ENCODE peak calls at places on chromosome 14, in seven cellular contexts. D is heart right ventricle, K is right lobe of liver, A is body of pancreas, T is psoas muscle, F is PC-9, B is mesenchymal stem cell. X is an unnamed sample. For H3K9me3, the result is how much of the 10 kb centered on the place peaks cover.

GRCh38 chr14:55500219-55500701 is 59.8 kb upstream of the TBPL2 start:
- DNase-seq in T (no peak), K (no peak), D (no peak), F (no peak), A (peak), B (no peak), X (no peak)

GRCh38 chr14:35818346-35819115 is 7.6 kb upstream of the BRMS1L start:
- DNase-seq in D (no peak), F (no peak), B (peak), K (no peak), T (no peak), A (peak), X (no peak)

GRCh38 chr14:79513446-79513845 is 697.9 kb downstream of the DIO2 start:
- DNase-seq in K (no peak), F (no peak), A (no peak), T (no peak), B (no peak), D (no peak), X (no peak)

GRCh38 chr14:74569826-74570591 is 42.0 kb downstream of the LTBP2 start:
- DNase-seq in D (no peak), A (no peak), K (no peak), T (peak), B (peak), F (peak), X (no peak)

GRCh38 chr14:55028066-55028465 is 1.0 kb downstream of the SOCS4 start:
- DNase-seq in K (no peak), T (no peak), B (peak), D (no peak), F (no peak), A (no peak), X (no peak)

GRCh38 chr14:64815257-64815656 is 64.5 kb downstream of the SPTB start:
- DNase-seq in F (peak), A (no peak), K (no peak), D (no peak), T (no peak), B (no peak), X (no peak)

GRCh38 chr14:31142455-31143087 is 65.0 kb downstream of the HECTD1 start:
- DNase-seq in F (no peak), B (no peak), T (no peak), D (no peak), A (no peak), K (no peak), X (no peak)

GRCh38 chr14:64388533-64389243 is 535 bp downstream of the MTHFD1 start:
- DNase-seq in K (peak), A (no peak), T (no peak), F (peak), B (peak), D (peak), X (no peak)

GRCh38 chr14:67733609-67734008 is 31.9 kb downstream of the RDH12 start:
- DNase-seq in F (no peak), A (no peak), B (no peak), D (no peak), T (no peak), K (no peak), X (no peak)

GRCh38 chr14:50926851-50927386 is 17.4 kb downstream of the PYGL start:
- DNase-seq in B (no peak), A (no peak), D (no peak), F (no peak), T (no peak), K (no peak), X (no peak)

GRCh38 chr14:104140463-104141331 is 2.3 kb downstream of the KIF26A start:
- DNase-seq in B (no peak), K (peak), A (no peak), F (no peak), D (peak), T (peak), X (no peak)

GRCh38 chr14:51138353-51139103 is 43.6 kb upstream of the TRIM9 start:
- DNase-seq in D (no peak), K (no peak), A (no peak), T (no peak), B (no peak), F (no peak), X (no peak)

GRCh38 chr14:35385042-35385839 is 19.3 kb downstream of the NFKBIA start:
- DNase-seq in A (peak), F (no peak), D (peak), K (peak), B (peak), T (peak), X (peak)

GRCh38 chr14:104873380-104874055 is 8.4 kb downstream of the CEP170B start:
- DNase-seq in B (no peak), F (no peak), K (peak), T (peak), D (peak), A (no peak), X (no peak)

GRCh38 chr14:32012062-32012461 is 65.0 kb upstream of the ARHGAP5 start:
- DNase-seq in A (no peak), F (peak), K (no peak), T (no peak), B (no peak), D (no peak), X (no peak)

GRCh38 chr14:56797003-56797568 is 13.2 kb downstream of the OTX2 start:
- DNase-seq in K (no peak), A (no peak), F (no peak), T (no peak), D (no peak), B (no peak), X (no peak)

GRCh38 chr14:51977075-51977474 is 12.3 kb upstream of the RTRAF start:
- DNase-seq in A (no peak), B (peak), T (no peak), K (no peak), D (no peak), F (no peak), X (no peak)

GRCh38 chr14:66000771-66001170 is 485.4 kb upstream of the CCDC196 start:
- DNase-seq in T (no peak), F (no peak), K (no peak), B (no peak), D (no peak), A (no peak), X (no peak)

GRCh38 chr14:100864960-100865681 is 38.4 kb downstream of the RTL1 start:
- DNase-seq in D (no peak), T (peak), F (no peak), A (no peak), B (no peak), K (no peak), X (no peak)

GRCh38 chr14:31024042-31024480 is 1.4 kb upstream of the AP4S1 start:
- DNase-seq in B (no peak), F (no peak), K (no peak), A (no peak), T (no peak), D (no peak), X (no peak)

GRCh38 chr14:95614335-95614734 is 71.9 kb upstream of the TCL1B start:
- DNase-seq in T (no peak), F (no peak), K (no peak), A (peak), D (no peak), B (no peak), X (no peak)

GRCh38 chr14:95467232-95467631 is 49.2 kb downstream of the SYNE3 start:
- DNase-seq in D (no peak), F (no peak), K (no peak), A (no peak), T (no peak), B (no peak), X (peak)

GRCh38 chr14:43539210-43539609 is 967.9 kb downstream of the FSCB start:
- DNase-seq in A (peak), F (no peak), T (no peak), B (peak), K (no peak), D (no peak), X (no peak)

GRCh38 chr14:23141706-23142467 is 22.8 kb upstream of the CEBPE start:
- DNase-seq in F (peak), T (peak), K (no peak), B (peak), A (peak), D (peak), X (peak)

GRCh38 chr14:65251213-65251612 is 148.9 kb upstream of the MAX start:
- DNase-seq in K (no peak), B (peak), F (peak), A (peak), D (no peak), T (no peak), X (no peak)

GRCh38 chr14:20400965-20401593 is 12.2 kb downstream of the TEP1 start:
- DNase-seq in T (no peak), D (no peak), K (no peak), A (no peak), F (peak), B (no peak), X (no peak)

GRCh38 chr14:77062261-77062660 is 33.8 kb upstream of the IRF2BPL start:
- DNase-seq in D (no peak), B (no peak), A (no peak), T (no peak), F (no peak), K (no peak), X (no peak)

GRCh38 chr14:49508124-49508523 is 78.1 kb downstream of the RPS29 start:
- DNase-seq in A (no peak), D (no peak), T (no peak), B (no peak), K (no peak), F (no peak), X (no peak)

GRCh38 chr14:61281186-61281676 is at the start of gene TMEM30B:
- DNase-seq in T (no peak), A (peak), F (peak), D (no peak), B (no peak), K (peak), X (peak)

GRCh38 chr14:75941030-75941429 is 40.8 kb downstream of the TGFB3 start:
- DNase-seq in F (no peak), A (no peak), T (peak), D (no peak), K (no peak), B (no peak), X (no peak)

GRCh38 chr14:75011356-75012097 is 8.8 kb downstream of the EIF2B2 start:
- DNase-seq in B (peak), K (no peak), T (no peak), A (no peak), F (no peak), D (no peak), X (no peak)

GRCh38 chr14:24838945-24839616 is 205.1 kb upstream of the GZMB start:
- DNase-seq in F (no peak), K (no peak), T (no peak), D (no peak), B (no peak), A (no peak), X (no peak)

GRCh38 chr14:90697577-90698206 is 118.5 kb downstream of the TTC7B start:
- DNase-seq in B (peak), F (peak), A (peak), T (peak), K (peak), D (peak), X (peak)

GRCh38 chr14:83826838-83827237 is 1703.1 kb upstream of the FLRT2 start:
- DNase-seq in D (no peak), A (no peak), B (peak), K (no peak), F (no peak), T (no peak), X (no peak)

DNA sequence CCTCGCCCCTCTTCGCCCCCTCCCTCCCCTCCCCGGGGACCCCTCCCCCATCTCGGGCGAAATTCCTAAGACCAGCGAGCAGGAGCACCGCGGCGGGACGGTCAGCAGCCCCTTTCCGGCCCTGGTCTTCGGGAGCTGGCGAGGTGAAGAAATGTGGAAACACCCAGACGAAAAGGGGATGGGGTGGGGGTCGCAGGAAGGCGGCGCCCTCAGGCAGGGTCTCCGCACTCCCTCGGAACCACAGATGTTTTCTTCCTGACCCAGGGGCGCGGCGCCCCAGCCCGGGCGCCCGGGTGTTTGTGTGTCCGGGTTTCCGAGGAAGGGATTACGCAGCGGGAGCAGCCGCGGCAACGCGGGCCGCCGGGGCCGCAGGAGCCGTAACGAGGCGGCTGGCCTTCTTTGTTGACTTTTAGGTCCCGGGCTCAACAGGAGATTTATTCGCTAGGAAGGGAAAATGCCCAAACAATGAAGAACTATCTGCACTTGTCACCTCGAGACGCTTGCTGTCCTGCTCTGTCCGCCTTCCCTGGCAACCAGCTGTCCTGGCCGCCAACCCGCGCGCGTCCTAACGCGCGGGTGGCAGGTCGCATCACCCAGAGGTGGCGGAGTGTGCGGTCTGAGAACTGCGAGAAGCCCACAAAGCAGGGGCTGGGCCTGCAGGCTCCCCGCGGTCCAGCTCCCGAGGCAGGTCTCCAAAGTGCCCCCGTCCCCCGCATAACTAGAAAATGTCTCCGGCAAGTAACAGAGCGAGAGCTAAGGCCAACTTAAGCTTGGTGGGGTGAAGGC is 7.0 kb downstream of the FOXA1 start:
- DNase-seq in D (no peak), F (no peak), B (peak), T (no peak), A (no peak), K (peak), X (no peak)
- H3K9me3 ChIP-seq in D (under half), F (under half), B (under half), T (under half), A (under half), K (under half), X (under half)

DNA sequence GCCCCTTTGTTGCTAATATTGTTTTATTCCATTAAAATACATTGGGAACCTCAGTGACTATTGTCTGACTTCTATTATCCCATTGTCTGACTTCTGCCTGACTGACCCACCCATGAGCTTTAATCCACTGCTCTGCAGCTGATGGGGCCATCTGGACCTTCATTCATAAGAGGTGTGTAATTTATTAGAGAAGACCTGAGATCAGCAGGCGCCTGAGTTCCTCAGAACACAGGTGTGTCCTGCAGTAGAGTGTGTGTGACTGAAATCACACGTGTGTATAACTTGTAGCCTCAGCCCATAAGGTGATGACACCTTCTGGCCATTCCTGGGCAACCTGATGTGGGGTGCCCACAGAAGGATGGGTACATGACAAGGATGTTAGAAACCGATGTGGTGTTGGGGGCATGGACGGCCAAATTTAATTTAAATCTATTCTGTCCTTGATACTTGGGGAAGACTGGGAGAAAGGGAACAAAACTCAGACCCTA is 821.0 kb downstream of the TMEM121 start:
- DNase-seq in A (no peak), B (no peak), F (no peak), K (no peak), D (no peak), T (no peak), X (no peak)
- H3K9me3 ChIP-seq in A (under half), B (under half), F (under half), K (under half), D (under half), T (under half), X (under half)

DNA sequence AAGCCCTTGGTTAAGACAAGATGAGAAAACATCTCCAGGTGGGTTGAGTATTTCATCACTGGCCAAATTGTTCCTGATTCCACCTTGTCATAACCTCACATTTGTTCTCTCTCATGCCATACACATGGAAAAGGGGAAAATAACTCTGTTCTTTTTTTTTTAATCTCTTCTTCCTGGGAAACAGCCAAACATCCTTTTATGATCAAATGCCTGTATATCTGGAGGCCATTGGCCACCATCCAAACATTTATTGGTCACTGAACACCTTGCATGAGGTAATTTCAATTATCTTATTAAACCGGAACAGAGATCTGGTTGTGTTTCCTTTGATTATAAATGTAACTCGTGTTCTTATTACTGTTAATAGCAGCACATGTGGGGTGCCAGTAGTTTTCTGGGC is 469.6 kb downstream of the NPAS3 start:
- DNase-seq in D (no peak), K (no peak), A (no peak), F (peak), T (no peak), B (no peak), X (no peak)
- H3K9me3 ChIP-seq in D (under half), K (under half), A (under half), F (under half), T (under half), B (under half), X (under half)

DNA sequence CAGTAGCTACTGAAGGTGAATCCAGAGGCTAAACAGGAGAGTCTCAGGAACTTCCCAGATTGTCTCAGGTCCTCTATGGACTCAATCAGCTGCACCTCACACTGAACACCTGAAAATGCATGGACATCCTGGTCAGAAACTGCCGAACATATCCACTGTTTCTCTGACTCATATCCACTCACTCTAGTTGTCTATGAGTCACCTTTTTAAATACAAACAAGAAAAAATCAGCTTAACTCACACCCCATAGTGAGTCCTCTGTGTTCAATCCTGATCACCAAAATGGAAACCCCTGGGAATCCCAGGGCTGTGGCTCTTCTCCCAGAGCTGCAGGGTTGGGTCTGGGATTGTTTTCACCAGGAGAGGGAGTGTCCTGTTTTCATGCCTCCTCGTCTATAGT is 556.7 kb downstream of the TMEM121 start:
- DNase-seq in T (no peak), K (no peak), A (no peak), F (no peak), B (no peak), D (no peak), X (no peak)
- H3K9me3 ChIP-seq in T (under half), K (under half), A (under half), F (under half), B (under half), D (under half), X (under half)

GRCh38 chr14:98761993-98762392 is 510.0 kb downstream of the BCL11B start:
- DNase-seq in T (no peak), F (no peak), K (no peak), D (no peak), B (no peak), A (no peak), X (no peak)
- H3K9me3 ChIP-seq in T (under half), F (under half), K (under half), D (under half), B (under half), A (under half), X (under half)

GRCh38 chr14:106228541-106229158 is 702.3 kb downstream of the TMEM121 start:
- DNase-seq in A (no peak), F (no peak), D (no peak), T (no peak), K (no peak), B (no peak), X (no peak)
- H3K9me3 ChIP-seq in A (under half), F (under half), D (under half), T (under half), K (under half), B (under half), X (under half)

GRCh38 chr14:105911006-105911847 is 384.8 kb downstream of the TMEM121 start:
- DNase-seq in D (peak), F (no peak), A (no peak), T (peak), K (no peak), B (no peak), X (no peak)

GRCh38 chr14:105913221-105913620 is 386.8 kb downstream of the TMEM121 start:
- DNase-seq in T (peak), B (no peak), D (no peak), F (no peak), K (no peak), A (no peak), X (no peak)

GRCh38 chr14:105912641-105913180 is 386.3 kb downstream of the TMEM121 start:
- DNase-seq in A (no peak), B (no peak), D (no peak), K (no peak), F (no peak), T (peak), X (no peak)

GRCh38 chr14:105914738-105915385 is 388.5 kb downstream of the TMEM121 start:
- DNase-seq in B (no peak), T (peak), D (peak), F (no peak), K (peak), A (no peak), X (no peak)

DNA sequence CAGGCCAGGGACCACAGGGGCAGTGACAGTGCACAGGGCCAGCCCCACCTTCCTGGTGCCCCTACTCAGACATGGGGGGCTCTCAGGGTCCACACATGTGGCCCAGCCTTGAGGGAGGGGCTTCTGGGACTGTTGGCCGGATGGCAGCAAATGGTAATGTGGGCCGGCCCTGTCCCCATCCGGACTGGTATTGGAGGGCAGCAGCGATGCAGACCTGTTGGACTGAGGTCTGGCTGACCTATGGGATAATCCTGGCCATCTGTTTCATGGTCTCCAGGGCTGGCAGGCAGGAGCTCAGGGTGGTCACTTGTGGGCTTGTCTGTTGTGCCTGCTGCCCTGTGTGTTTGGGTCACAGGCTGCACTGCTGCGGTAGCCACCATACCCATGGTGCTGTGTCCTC is 387.5 kb downstream of the TMEM121 start:
- DNase-seq in T (peak), K (no peak), F (no peak), B (no peak), D (peak), A (no peak), X (no peak)
- H3K9me3 ChIP-seq in T (under half), K (under half), F (under half), B (under half), D (under half), A (under half), X (under half)

X was measured in lung.